ENCODE peak calls at places on chromosomes 13 and 19, in ten cellular contexts. One of them, this sample, is unnamed.

GRCh38 chr19:12953456-12954149 is 3.4 kb downstream of the GADD45GIP1 start:
- DNase-seq in breast epithelium: no peak
- DNase-seq in vagina: no peak
- DNase-seq in OCI-LY7: no peak
- DNase-seq in brain microvascular endothelial cell: no peak
- DNase-seq in transverse colon: no peak
- DNase-seq in right cardiac atrium: no peak
- DNase-seq in endodermal cell: no peak
- DNase-seq in heart left ventricle: no peak
- DNase-seq in CD8-positive, alpha-beta memory T cell: no peak
- DNase-seq in this sample: no peak

GRCh38 chr19:21256722-21257121 is 72.5 kb downstream of the ZNF708 start:
- DNase-seq in breast epithelium: no peak
- DNase-seq in vagina: no peak
- DNase-seq in OCI-LY7: peak
- DNase-seq in brain microvascular endothelial cell: peak
- DNase-seq in transverse colon: no peak
- DNase-seq in right cardiac atrium: no peak
- DNase-seq in endodermal cell: peak
- DNase-seq in heart left ventricle: no peak
- DNase-seq in CD8-positive, alpha-beta memory T cell: no peak
- DNase-seq in this sample: no peak

GRCh38 chr19:4425531-4425930 is 23.1 kb downstream of the CHAF1A start:
- DNase-seq in breast epithelium: no peak
- DNase-seq in vagina: no peak
- DNase-seq in OCI-LY7: no peak
- DNase-seq in brain microvascular endothelial cell: peak
- DNase-seq in transverse colon: no peak
- DNase-seq in right cardiac atrium: no peak
- DNase-seq in endodermal cell: no peak
- DNase-seq in heart left ventricle: no peak
- DNase-seq in CD8-positive, alpha-beta memory T cell: no peak
- DNase-seq in this sample: peak

GRCh38 chr13:22220186-22221160 is 549.6 kb downstream of the FGF9 start:
- DNase-seq in breast epithelium: no peak
- DNase-seq in vagina: no peak
- DNase-seq in OCI-LY7: no peak
- DNase-seq in brain microvascular endothelial cell: no peak
- DNase-seq in transverse colon: peak
- DNase-seq in right cardiac atrium: no peak
- DNase-seq in endodermal cell: no peak
- DNase-seq in heart left ventricle: no peak
- DNase-seq in CD8-positive, alpha-beta memory T cell: no peak
- DNase-seq in this sample: no peak

GRCh38 chr19:40609561-40610395 is 8.6 kb downstream of the LTBP4 start:
- DNase-seq in breast epithelium: peak
- DNase-seq in vagina: no peak
- DNase-seq in OCI-LY7: peak
- DNase-seq in brain microvascular endothelial cell: peak
- DNase-seq in transverse colon: peak
- DNase-seq in right cardiac atrium: peak
- DNase-seq in endodermal cell: peak
- DNase-seq in heart left ventricle: peak
- DNase-seq in CD8-positive, alpha-beta memory T cell: peak
- DNase-seq in this sample: no peak

GRCh38 chr19:2922987-2923386 is 21.8 kb downstream of the ZNF77 start:
- DNase-seq in breast epithelium: no peak
- DNase-seq in vagina: no peak
- DNase-seq in OCI-LY7: no peak
- DNase-seq in brain microvascular endothelial cell: no peak
- DNase-seq in transverse colon: no peak
- DNase-seq in right cardiac atrium: no peak
- DNase-seq in endodermal cell: peak
- DNase-seq in heart left ventricle: no peak
- DNase-seq in CD8-positive, alpha-beta memory T cell: no peak
- DNase-seq in this sample: no peak

GRCh38 chr19:13441810-13442512 is 64.3 kb downstream of the CACNA1A start:
- DNase-seq in breast epithelium: peak
- DNase-seq in vagina: no peak
- DNase-seq in OCI-LY7: peak
- DNase-seq in brain microvascular endothelial cell: peak
- DNase-seq in transverse colon: peak
- DNase-seq in right cardiac atrium: peak
- DNase-seq in endodermal cell: peak
- DNase-seq in heart left ventricle: no peak
- DNase-seq in CD8-positive, alpha-beta memory T cell: peak
- DNase-seq in this sample: peak

GRCh38 chr19:33205531-33206260 is 11.6 kb downstream of the LRP3 start:
- DNase-seq in breast epithelium: no peak
- DNase-seq in vagina: no peak
- DNase-seq in OCI-LY7: no peak
- DNase-seq in brain microvascular endothelial cell: no peak
- DNase-seq in transverse colon: no peak
- DNase-seq in right cardiac atrium: peak
- DNase-seq in endodermal cell: no peak
- DNase-seq in heart left ventricle: no peak
- DNase-seq in CD8-positive, alpha-beta memory T cell: no peak
- DNase-seq in this sample: no peak

DNA sequence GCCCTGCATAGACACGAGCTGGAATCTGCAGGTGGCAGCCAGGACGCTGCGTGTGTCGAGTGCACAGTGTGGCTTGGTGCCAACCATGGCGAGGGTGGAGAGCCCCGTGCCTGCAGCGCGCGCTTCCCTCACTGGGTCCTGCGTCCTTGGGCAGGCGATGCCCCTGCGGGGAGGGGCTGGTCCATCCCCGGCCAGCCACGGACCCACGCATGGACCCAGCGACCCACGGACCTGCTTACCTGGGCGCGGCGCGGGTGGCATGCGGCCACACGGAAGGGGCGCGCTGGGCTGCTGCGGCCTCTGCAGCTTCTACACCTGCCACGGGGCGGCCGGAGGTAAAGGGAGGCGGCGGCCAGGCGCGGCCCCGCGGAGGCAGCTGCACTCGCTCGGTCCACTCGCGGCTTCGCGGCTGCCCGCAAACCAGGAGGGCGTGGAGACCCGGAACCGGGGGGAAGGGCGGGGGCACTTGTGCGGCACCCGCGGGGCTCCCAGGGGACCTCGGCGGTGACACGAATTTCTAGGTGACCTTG is 569 bp upstream of the MCF2L start:
- DNase-seq in breast epithelium: peak
- DNase-seq in vagina: no peak
- DNase-seq in OCI-LY7: peak
- DNase-seq in brain microvascular endothelial cell: no peak
- DNase-seq in transverse colon: peak
- DNase-seq in right cardiac atrium: peak
- DNase-seq in endodermal cell: peak
- DNase-seq in heart left ventricle: no peak
- DNase-seq in CD8-positive, alpha-beta memory T cell: peak
- DNase-seq in this sample: no peak
- H3K27ac ChIP-seq in breast epithelium: peak
- H3K27ac ChIP-seq in vagina: no peak
- H3K27ac ChIP-seq in OCI-LY7: no peak
- H3K27ac ChIP-seq in brain microvascular endothelial cell: no peak
- H3K27ac ChIP-seq in transverse colon: peak
- H3K27ac ChIP-seq in right cardiac atrium: peak
- H3K27ac ChIP-seq in endodermal cell: no peak
- H3K27ac ChIP-seq in heart left ventricle: peak
- H3K27ac ChIP-seq in CD8-positive, alpha-beta memory T cell: peak
- H3K27ac ChIP-seq in this sample: no peak

GRCh38 chr19:54160948-54161347 is 1.4 kb upstream of the LENG1 start:
- DNase-seq in breast epithelium: no peak
- DNase-seq in vagina: no peak
- DNase-seq in OCI-LY7: no peak
- DNase-seq in brain microvascular endothelial cell: no peak
- DNase-seq in transverse colon: no peak
- DNase-seq in right cardiac atrium: no peak
- DNase-seq in endodermal cell: no peak
- DNase-seq in heart left ventricle: no peak
- DNase-seq in CD8-positive, alpha-beta memory T cell: no peak
- DNase-seq in this sample: no peak

GRCh38 chr19:54160182-54160811 is 776 bp upstream of the LENG1 start:
- DNase-seq in breast epithelium: no peak
- DNase-seq in vagina: no peak
- DNase-seq in OCI-LY7: no peak
- DNase-seq in brain microvascular endothelial cell: no peak
- DNase-seq in transverse colon: no peak
- DNase-seq in right cardiac atrium: no peak
- DNase-seq in endodermal cell: no peak
- DNase-seq in heart left ventricle: no peak
- DNase-seq in CD8-positive, alpha-beta memory T cell: no peak
- DNase-seq in this sample: no peak

GRCh38 chr19:54164369-54165068 is 5.0 kb upstream of the LENG1 start:
- DNase-seq in breast epithelium: no peak
- DNase-seq in vagina: no peak
- DNase-seq in OCI-LY7: no peak
- DNase-seq in brain microvascular endothelial cell: no peak
- DNase-seq in transverse colon: peak
- DNase-seq in right cardiac atrium: peak
- DNase-seq in endodermal cell: peak
- DNase-seq in heart left ventricle: peak
- DNase-seq in CD8-positive, alpha-beta memory T cell: peak
- DNase-seq in this sample: no peak

GRCh38 chr19:54162884-54163283 is 3.4 kb upstream of the LENG1 start:
- DNase-seq in breast epithelium: no peak
- DNase-seq in vagina: no peak
- DNase-seq in OCI-LY7: no peak
- DNase-seq in brain microvascular endothelial cell: no peak
- DNase-seq in transverse colon: no peak
- DNase-seq in right cardiac atrium: no peak
- DNase-seq in endodermal cell: no peak
- DNase-seq in heart left ventricle: no peak
- DNase-seq in CD8-positive, alpha-beta memory T cell: no peak
- DNase-seq in this sample: no peak

GRCh38 chr19:54162241-54162805 is 2.8 kb upstream of the LENG1 start:
- DNase-seq in breast epithelium: peak
- DNase-seq in vagina: no peak
- DNase-seq in OCI-LY7: peak
- DNase-seq in brain microvascular endothelial cell: peak
- DNase-seq in transverse colon: peak
- DNase-seq in right cardiac atrium: peak
- DNase-seq in endodermal cell: peak
- DNase-seq in heart left ventricle: peak
- DNase-seq in CD8-positive, alpha-beta memory T cell: peak
- DNase-seq in this sample: no peak
- H3K4me3 ChIP-seq in breast epithelium: peak
- H3K4me3 ChIP-seq in vagina: peak
- H3K4me3 ChIP-seq in OCI-LY7: peak
- H3K4me3 ChIP-seq in brain microvascular endothelial cell: peak
- H3K4me3 ChIP-seq in transverse colon: peak
- H3K4me3 ChIP-seq in right cardiac atrium: peak
- H3K4me3 ChIP-seq in endodermal cell: peak
- H3K4me3 ChIP-seq in heart left ventricle: peak
- H3K4me3 ChIP-seq in CD8-positive, alpha-beta memory T cell: peak
- H3K4me3 ChIP-seq in this sample: peak

GRCh38 chr13:41565221-41565620 is 107.9 kb downstream of the RGCC start:
- DNase-seq in breast epithelium: no peak
- DNase-seq in vagina: no peak
- DNase-seq in OCI-LY7: no peak
- DNase-seq in brain microvascular endothelial cell: peak
- DNase-seq in transverse colon: no peak
- DNase-seq in right cardiac atrium: no peak
- DNase-seq in endodermal cell: no peak
- DNase-seq in heart left ventricle: no peak
- DNase-seq in CD8-positive, alpha-beta memory T cell: no peak
- DNase-seq in this sample: peak

GRCh38 chr13:41564046-41564445 is 106.7 kb downstream of the RGCC start:
- DNase-seq in breast epithelium: no peak
- DNase-seq in vagina: no peak
- DNase-seq in OCI-LY7: no peak
- DNase-seq in brain microvascular endothelial cell: no peak
- DNase-seq in transverse colon: no peak
- DNase-seq in right cardiac atrium: no peak
- DNase-seq in endodermal cell: no peak
- DNase-seq in heart left ventricle: no peak
- DNase-seq in CD8-positive, alpha-beta memory T cell: no peak
- DNase-seq in this sample: no peak

GRCh38 chr13:41568990-41569387 is 111.6 kb downstream of the RGCC start:
- DNase-seq in breast epithelium: no peak
- DNase-seq in vagina: no peak
- DNase-seq in OCI-LY7: no peak
- DNase-seq in brain microvascular endothelial cell: no peak
- DNase-seq in transverse colon: no peak
- DNase-seq in right cardiac atrium: no peak
- DNase-seq in endodermal cell: no peak
- DNase-seq in heart left ventricle: no peak
- DNase-seq in CD8-positive, alpha-beta memory T cell: no peak
- DNase-seq in this sample: no peak

GRCh38 chr13:41563501-41564001 is 106.2 kb downstream of the RGCC start:
- DNase-seq in breast epithelium: no peak
- DNase-seq in vagina: no peak
- DNase-seq in OCI-LY7: no peak
- DNase-seq in brain microvascular endothelial cell: peak
- DNase-seq in transverse colon: no peak
- DNase-seq in right cardiac atrium: no peak
- DNase-seq in endodermal cell: no peak
- DNase-seq in heart left ventricle: no peak
- DNase-seq in CD8-positive, alpha-beta memory T cell: no peak
- DNase-seq in this sample: no peak

DNA sequence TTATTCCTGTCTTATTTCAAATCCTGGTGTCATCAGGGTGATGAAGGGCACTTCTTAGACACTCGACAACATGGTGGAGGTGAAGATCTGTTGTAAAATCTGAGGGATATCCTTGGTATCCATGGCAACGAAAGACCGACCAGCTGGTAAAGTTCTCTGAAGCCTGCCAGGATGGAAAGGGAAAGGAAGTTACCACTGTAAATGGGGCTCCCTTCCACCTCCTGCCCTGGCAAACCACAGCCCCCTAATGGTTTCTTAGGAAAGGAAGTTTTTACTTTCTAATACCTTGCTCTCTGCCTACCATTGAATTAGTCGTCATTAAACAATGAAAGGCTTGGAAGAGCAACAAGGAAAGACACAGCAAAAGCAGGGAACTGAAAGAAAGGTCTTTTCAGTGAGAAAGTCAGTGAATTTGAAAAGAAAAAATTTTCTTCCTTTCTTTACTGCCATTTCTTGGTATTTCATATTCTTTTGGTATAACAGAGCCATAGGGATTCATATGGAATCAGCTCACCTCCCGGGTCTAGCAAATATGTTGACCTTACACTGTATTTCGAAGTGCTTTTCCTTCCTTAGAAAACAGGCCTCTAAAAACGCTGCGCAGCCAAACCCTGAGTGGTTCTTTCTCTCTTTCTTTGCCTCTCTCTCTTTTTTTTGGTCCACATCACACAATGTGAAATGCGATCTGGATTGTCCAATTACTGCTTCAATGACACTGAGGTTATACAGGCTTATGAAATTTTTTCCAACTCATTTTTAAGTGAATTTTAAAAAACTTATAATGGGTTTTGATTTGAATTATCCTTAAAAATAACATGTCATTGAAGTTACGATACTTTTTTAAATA is 111.0 kb downstream of the RGCC start:
- DNase-seq in breast epithelium: no peak
- DNase-seq in vagina: no peak
- DNase-seq in OCI-LY7: no peak
- DNase-seq in brain microvascular endothelial cell: no peak
- DNase-seq in transverse colon: no peak
- DNase-seq in right cardiac atrium: no peak
- DNase-seq in endodermal cell: no peak
- DNase-seq in heart left ventricle: no peak
- DNase-seq in CD8-positive, alpha-beta memory T cell: no peak
- DNase-seq in this sample: no peak
- H3K27ac ChIP-seq in breast epithelium: peak
- H3K27ac ChIP-seq in vagina: no peak
- H3K27ac ChIP-seq in OCI-LY7: no peak
- H3K27ac ChIP-seq in brain microvascular endothelial cell: no peak
- H3K27ac ChIP-seq in transverse colon: no peak
- H3K27ac ChIP-seq in right cardiac atrium: no peak
- H3K27ac ChIP-seq in endodermal cell: no peak
- H3K27ac ChIP-seq in heart left ventricle: peak
- H3K27ac ChIP-seq in CD8-positive, alpha-beta memory T cell: no peak
- H3K27ac ChIP-seq in this sample: no peak

GRCh38 chr19:35754365-35755139 is 2.3 kb downstream of the HSPB6 start:
- DNase-seq in breast epithelium: no peak
- DNase-seq in vagina: no peak
- DNase-seq in OCI-LY7: no peak
- DNase-seq in brain microvascular endothelial cell: no peak
- DNase-seq in transverse colon: peak
- DNase-seq in right cardiac atrium: no peak
- DNase-seq in endodermal cell: no peak
- DNase-seq in heart left ventricle: no peak
- DNase-seq in CD8-positive, alpha-beta memory T cell: no peak
- DNase-seq in this sample: no peak
- H3K4me3 ChIP-seq in breast epithelium: no peak
- H3K4me3 ChIP-seq in vagina: peak
- H3K4me3 ChIP-seq in OCI-LY7: no peak
- H3K4me3 ChIP-seq in brain microvascular endothelial cell: no peak
- H3K4me3 ChIP-seq in transverse colon: peak
- H3K4me3 ChIP-seq in right cardiac atrium: no peak
- H3K4me3 ChIP-seq in endodermal cell: no peak
- H3K4me3 ChIP-seq in heart left ventricle: peak
- H3K4me3 ChIP-seq in CD8-positive, alpha-beta memory T cell: no peak
- H3K4me3 ChIP-seq in this sample: no peak

This sample was measured in AG04450.